ENCODE peak calls at places on chromosomes 16 and 17, in six cellular contexts. K is colonic mucosa, L is cardiac fibroblast, Q is lung, X is PC-9, N is AG04450. F is an unnamed sample.

GRCh38 chr17:21252875-21253645 is at the start of gene NATD1:
- DNase-seq in N (peak), K (peak), X (peak), L (peak), Q (peak), F (no peak)

GRCh38 chr16:83138976-83139690 is 512.4 kb downstream of the CDH13 start:
- DNase-seq in K (no peak), L (no peak), X (no peak), Q (no peak), N (peak), F (no peak)

GRCh38 chr16:85720319-85720637 is 30.6 kb downstream of the C16orf74 start:
- DNase-seq in X (peak), N (no peak), K (peak), L (no peak), Q (no peak), F (no peak)

GRCh38 chr17:9138161-9138717 is 116.9 kb downstream of the NTN1 start:
- DNase-seq in L (no peak), K (no peak), X (no peak), N (no peak), Q (no peak), F (no peak)

GRCh38 chr17:4086041-4086483 is 56.8 kb downstream of the ZZEF1 start:
- DNase-seq in K (no peak), X (no peak), L (no peak), Q (no peak), N (no peak), F (no peak)

GRCh38 chr16:86060381-86061317 is 161.7 kb downstream of the IRF8 start:
- DNase-seq in K (no peak), X (no peak), Q (no peak), L (no peak), N (no peak), F (no peak)

GRCh38 chr17:48995871-48996695 is 1.1 kb upstream of the IGF2BP1 start:
- DNase-seq in K (no peak), L (no peak), N (no peak), Q (no peak), X (no peak), F (no peak)

GRCh38 chr17:46930083-46930482 is 7.1 kb downstream of the GOSR2 start:
- DNase-seq in K (no peak), Q (no peak), L (no peak), N (no peak), X (no peak), F (no peak)

GRCh38 chr17:1714980-1715802 is 5.0 kb upstream of the TLCD2 start:
- DNase-seq in N (peak), L (peak), Q (peak), K (peak), X (peak), F (no peak)

GRCh38 chr16:78434401-78434800 is 334.9 kb downstream of the WWOX start:
- DNase-seq in Q (no peak), K (no peak), L (no peak), N (no peak), X (no peak), F (no peak)

GRCh38 chr17:72135546-72136325 is 14.9 kb downstream of the SOX9 start:
- DNase-seq in K (no peak), L (peak), N (no peak), Q (no peak), X (no peak), F (no peak)

GRCh38 chr16:28830531-28830930 is 7.7 kb downstream of the ATXN2L start:
- DNase-seq in Q (no peak), X (no peak), L (no peak), N (no peak), K (no peak), F (no peak)

GRCh38 chr17:62179525-62180161 is 114.6 kb upstream of the MED13 start:
- DNase-seq in X (peak), N (no peak), Q (no peak), K (peak), L (peak), F (peak)

GRCh38 chr16:68005786-68006286 is 6.6 kb upstream of the DPEP2 start:
- DNase-seq in X (peak), L (peak), N (no peak), Q (peak), K (no peak), F (no peak)

GRCh38 chr17:79657861-79658810 is 47.3 kb upstream of the RBFOX3 start:
- DNase-seq in X (no peak), K (no peak), N (no peak), L (no peak), Q (no peak), F (no peak)

GRCh38 chr17:79657036-79657435 is 46.2 kb upstream of the RBFOX3 start:
- DNase-seq in L (no peak), Q (no peak), N (no peak), X (no peak), K (no peak), F (no peak)

GRCh38 chr17:79654960-79655382 is 44.1 kb upstream of the RBFOX3 start:
- DNase-seq in X (no peak), K (peak), N (no peak), L (no peak), Q (no peak), F (no peak)

GRCh38 chr17:79654350-79654959 is 43.6 kb upstream of the RBFOX3 start:
- DNase-seq in N (no peak), X (no peak), K (no peak), Q (no peak), L (no peak), F (no peak)

GRCh38 chr17:79655672-79656290 is 44.9 kb upstream of the RBFOX3 start:
- DNase-seq in N (no peak), X (no peak), Q (no peak), L (no peak), K (peak), F (no peak)
- H3K4me3 ChIP-seq in N (no peak), X (no peak), Q (no peak), L (no peak), K (no peak), F (no peak)

GRCh38 chr17:29954405-29954804 is 13.0 kb downstream of the EFCAB5 start:
- DNase-seq in N (no peak), Q (no peak), L (no peak), K (no peak), X (no peak), F (no peak)
- TF ChIP-seq CTCF in N (no peak), Q (no peak), L (no peak), K (no peak), X (no peak), F (peak)

GRCh38 chr17:40287159-40287493 is 553 bp upstream of the CDC6 start:
- DNase-seq in Q (no peak), L (no peak), X (no peak), N (no peak), K (no peak), F (no peak)
- H3K4me3 ChIP-seq in Q (no peak), L (no peak), X (no peak), N (peak), K (no peak), F (no peak)

GRCh38 chr16:80318107-80318506 is 222.7 kb upstream of the DYNLRB2 start:
- DNase-seq in X (no peak), N (no peak), K (no peak), L (no peak), Q (no peak), F (no peak)

GRCh38 chr16:80323187-80323807 is 217.5 kb upstream of the DYNLRB2 start:
- DNase-seq in Q (no peak), K (no peak), N (no peak), X (no peak), L (no peak), F (no peak)

GRCh38 chr16:80319181-80319580 is 221.6 kb upstream of the DYNLRB2 start:
- DNase-seq in K (no peak), X (no peak), N (no peak), L (no peak), Q (no peak), F (no peak)

GRCh38 chr16:80314042-80314441 is 226.8 kb upstream of the DYNLRB2 start:
- DNase-seq in K (no peak), X (no peak), N (no peak), Q (no peak), L (no peak), F (no peak)

GRCh38 chr16:80317132-80318098 is 223.4 kb upstream of the DYNLRB2 start:
- DNase-seq in K (no peak), L (peak), N (no peak), X (no peak), Q (no peak), F (no peak)
- TF ChIP-seq CTCF in K (no peak), L (peak), N (peak), X (peak), Q (no peak), F (peak)

DNA sequence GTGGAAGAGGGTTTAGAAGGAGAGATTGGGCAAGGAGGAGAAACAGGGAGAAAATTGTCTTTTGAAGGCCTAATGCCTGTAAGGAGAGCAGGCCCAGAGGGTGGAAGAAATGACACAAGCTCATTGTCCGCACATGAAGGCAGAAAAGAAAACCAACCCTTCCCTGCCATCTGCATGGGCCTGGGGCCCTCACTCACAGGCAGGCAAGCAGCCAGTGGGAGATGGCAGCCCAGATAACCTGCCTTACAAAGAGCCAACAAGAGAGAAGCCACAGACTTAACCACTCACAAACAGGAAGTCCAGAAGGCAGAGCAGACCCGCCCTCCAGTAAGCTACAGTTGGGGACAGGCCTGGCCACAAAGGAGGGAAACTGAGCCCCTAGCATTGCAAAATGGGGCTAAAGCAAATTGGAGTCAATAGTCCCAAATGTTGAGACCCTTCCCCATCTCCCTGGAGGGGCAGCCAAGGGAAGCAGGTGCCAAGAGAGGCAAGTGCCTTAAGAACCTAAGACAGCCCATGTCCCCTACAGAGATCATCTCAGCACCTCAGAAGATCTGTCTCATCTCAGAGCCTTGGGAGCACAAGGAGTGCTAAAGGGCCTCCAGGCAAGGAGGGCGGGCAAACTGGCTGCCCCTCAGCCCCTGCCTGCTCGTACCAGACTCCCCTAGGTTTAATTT is 7.3 kb upstream of the TSPOAP1 start:
- DNase-seq in L (no peak), N (no peak), X (no peak), K (no peak), Q (no peak), F (no peak)
- H3K4me3 ChIP-seq in L (no peak), N (no peak), X (no peak), K (no peak), Q (no peak), F (no peak)

GRCh38 chr17:66900126-66901010 is 64.1 kb upstream of the CACNG4 start:
- DNase-seq in X (no peak), K (no peak), L (peak), N (no peak), Q (no peak), F (no peak)
- TF ChIP-seq CTCF in X (peak), K (no peak), L (peak), N (peak), Q (no peak), F (peak)

DNA sequence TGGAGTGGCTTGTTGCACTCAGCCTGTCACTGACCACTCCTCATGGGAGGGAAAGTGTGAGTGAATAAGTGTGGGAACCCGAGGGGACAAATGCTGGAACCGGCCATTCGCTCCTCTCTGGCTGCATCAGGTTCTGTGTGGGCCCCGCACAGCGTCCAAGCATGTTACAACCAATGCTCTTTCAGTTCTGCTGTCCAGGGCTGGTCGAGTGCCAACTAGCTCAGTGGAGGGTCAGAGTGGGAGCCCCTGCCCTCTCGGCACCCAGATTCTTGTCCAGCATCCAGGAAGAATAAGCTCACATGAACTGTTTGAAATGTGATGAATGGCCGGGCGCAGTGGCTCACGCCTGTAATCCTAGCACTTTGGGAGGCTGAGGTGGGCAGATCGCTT is 48.3 kb upstream of the FBXO47 start:
- DNase-seq in Q (no peak), N (no peak), L (no peak), K (no peak), X (no peak), F (no peak)
- H3K4me3 ChIP-seq in Q (no peak), N (no peak), L (no peak), K (no peak), X (no peak), F (no peak)

GRCh38 chr16:88062341-88062861 is 111.2 kb downstream of the BANP start:
- DNase-seq in X (no peak), L (peak), Q (no peak), N (peak), K (no peak), F (peak)

GRCh38 chr16:88058817-88059216 is 107.6 kb downstream of the BANP start:
- DNase-seq in Q (no peak), N (no peak), L (no peak), K (no peak), X (no peak), F (no peak)

GRCh38 chr16:88061346-88062110 is 110.3 kb downstream of the BANP start:
- DNase-seq in Q (no peak), L (no peak), X (no peak), K (no peak), N (no peak), F (no peak)

GRCh38 chr16:88059701-88060386 is 108.6 kb downstream of the BANP start:
- DNase-seq in L (no peak), Q (no peak), K (no peak), X (no peak), N (no peak), F (no peak)

GRCh38 chr16:88060524-88061219 is 109.4 kb downstream of the BANP start:
- DNase-seq in L (no peak), Q (no peak), K (no peak), X (no peak), N (no peak), F (no peak)
- TF ChIP-seq CTCF in L (no peak), Q (no peak), K (no peak), X (no peak), N (no peak), F (peak)